ENCODE peak calls at places on chromosome X, in four cellular contexts. B is substantia nigra; V is H9; C is effector memory CD8-positive, alpha-beta T cell. R is an unnamed sample.

GRCh38 chrX:54711735-54712134 is 86.3 kb downstream of the ITIH6 start:
- DNase-seq in B (no peak), V (no peak), C (no peak), R (no peak)

GRCh38 chrX:25442501-25442900 is 426.7 kb upstream of the ARX start:
- DNase-seq in B (no peak), V (no peak), C (no peak), R (peak)

GRCh38 chrX:73262991-73263390 is 48.3 kb upstream of the NAP1L2 start:
- DNase-seq in B (no peak), V (no peak), C (no peak), R (no peak)

GRCh38 chrX:82335772-82336171 is 1133.9 kb downstream of the SH3BGRL start:
- DNase-seq in B (no peak), V (no peak), C (no peak), R (no peak)

GRCh38 chrX:1417921-1418875 is 26.3 kb upstream of the SLC25A6 start:
- DNase-seq in B (no peak), V (no peak), C (no peak), R (no peak)

GRCh38 chrX:136619889-136620505 is 28.0 kb upstream of the CD40LG start:
- DNase-seq in B (no peak), V (no peak), C (no peak), R (no peak)

GRCh38 chrX:12885508-12885907 is 18.6 kb downstream of the TLR7 start:
- DNase-seq in B (no peak), V (no peak), C (no peak), R (no peak)

GRCh38 chrX:101348452-101349222 is at the start of gene TIMM8A:
- DNase-seq in B (peak), V (peak), C (peak), R (peak)

GRCh38 chrX:106959897-106960296 is 39.7 kb downstream of the CLDN2 start:
- DNase-seq in B (peak), V (no peak), C (no peak), R (no peak)

GRCh38 chrX:152893631-152894610 is 3.9 kb upstream of the ZNF185 start:
- DNase-seq in B (no peak), V (no peak), C (no peak), R (no peak)

GRCh38 chrX:48508400-48509244 is at the start of gene PORCN:
- DNase-seq in B (peak), V (peak), C (peak), R (peak)

GRCh38 chrX:78522601-78523000 is 136.5 kb downstream of the RTL3 start:
- DNase-seq in B (no peak), V (no peak), C (no peak), R (no peak)

GRCh38 chrX:74147439-74147838 is 156.5 kb upstream of the ZCCHC13 start:
- DNase-seq in B (no peak), V (no peak), C (no peak), R (no peak)

GRCh38 chrX:46791927-46792825 is 33.3 kb upstream of the SLC9A7 start:
- DNase-seq in B (peak), V (peak), C (no peak), R (no peak)

GRCh38 chrX:56800307-56800706 is 71.3 kb downstream of the NBDY start:
- DNase-seq in B (no peak), V (peak), C (no peak), R (no peak)

GRCh38 chrX:136623400-136623799 is 24.6 kb upstream of the CD40LG start:
- DNase-seq in B (no peak), V (no peak), C (no peak), R (no peak)

GRCh38 chrX:38641197-38641596 is 79.9 kb downstream of the TSPAN7 start:
- DNase-seq in B (no peak), V (no peak), C (no peak), R (no peak)

GRCh38 chrX:22135171-22135711 is 103.1 kb downstream of the PHEX start:
- DNase-seq in B (no peak), V (no peak), C (no peak), R (no peak)

GRCh38 chrX:137896123-137896522 is 330.2 kb downstream of the ZIC3 start:
- DNase-seq in B (no peak), V (no peak), C (no peak), R (no peak)

GRCh38 chrX:80282535-80282934 is 137.7 kb upstream of the TENT5D start:
- DNase-seq in B (no peak), V (no peak), C (no peak), R (no peak)

GRCh38 chrX:150063138-150063518 is 124.8 kb upstream of the EOLA2 start:
- DNase-seq in B (no peak), V (no peak), C (no peak), R (no peak)

GRCh38 chrX:13597928-13598327 is 28.5 kb downstream of the EGFL6 start:
- DNase-seq in B (no peak), V (no peak), C (no peak), R (no peak)

GRCh38 chrX:77788050-77788449 is 2.0 kb upstream of the ATRX start:
- DNase-seq in B (peak), V (no peak), C (no peak), R (no peak)

GRCh38 chrX:41382699-41383645 is 49.0 kb downstream of the DDX3X start:
- DNase-seq in B (no peak), V (no peak), C (no peak), R (no peak)

GRCh38 chrX:131778269-131779218 is 234.7 kb downstream of the OR13H1 start:
- DNase-seq in B (no peak), V (no peak), C (no peak), R (peak)

GRCh38 chrX:101377542-101377941 is 8.4 kb downstream of the BTK start:
- DNase-seq in B (no peak), V (no peak), C (no peak), R (no peak)

GRCh38 chrX:12210196-12210815 is 72.0 kb downstream of the FRMPD4 start:
- DNase-seq in B (no peak), V (no peak), C (no peak), R (no peak)